ENCODE peak calls at places on chromosomes 1 and 21, in nine cellular contexts. Z, Q, F, H, B, A, P, U and O are unnamed samples.
A peak's percentile ranks its signal among the peaks of the same experiment; 100 is the strongest.

GRCh38 chr1:155966135-155966534 is 12.2 kb downstream of the ARHGEF2 start:
- DNase-seq in Z (no peak), Q (no peak), F (no peak), H (no peak), B (no peak), A (no peak), P (no peak), U (no peak), O (no peak)

GRCh38 chr1:31764307-31765040 is at the start of gene ADGRB2:
- DNase-seq in Z (no peak), Q (peak; percentile 45), F (no peak), H (no peak), B (no peak), A (no peak), P (no peak), U (no peak), O (no peak)

GRCh38 chr1:117928881-117929339 is 511 bp downstream of the GDAP2 start:
- DNase-seq in Z (peak; percentile 72), Q (peak; percentile 46), F (peak; percentile 66), H (peak; percentile 48), B (peak; percentile 35), A (peak; percentile 12), P (peak; percentile 71), U (peak; percentile 65), O (peak; percentile 60)

GRCh38 chr1:173669491-173669941 is at the start of gene ANKRD45:
- DNase-seq in Z (peak; percentile 51), Q (peak; percentile 54), F (peak; percentile 40), H (peak; percentile 22), B (peak; percentile 20), A (no peak), P (no peak), U (no peak), O (peak; percentile 54)

GRCh38 chr1:149936076-149936991 is at the start of gene MTMR11:
- DNase-seq in Z (peak; percentile 50), Q (no peak), F (peak; percentile 51), H (no peak), B (no peak), A (no peak), P (peak; percentile 75), U (peak; percentile 69), O (peak; percentile 52)

GRCh38 chr1:195053478-195053877 is 1554.8 kb downstream of the KCNT2 start:
- DNase-seq in Z (peak; percentile 1), Q (no peak), F (no peak), H (no peak), B (no peak), A (no peak), P (no peak), U (no peak), O (peak; percentile 10)

GRCh38 chr21:43703068-43703880 is 15.7 kb upstream of the PDXK start:
- DNase-seq in Z (peak; percentile 88), Q (peak; percentile 33), F (peak; percentile 72), H (peak; percentile 71), B (peak; percentile 56), A (peak; percentile 61), P (peak; percentile 83), U (no peak), O (peak; percentile 61)

GRCh38 chr1:56811331-56811730 is 7.9 kb downstream of the FYB2 start:
- DNase-seq in Z (no peak), Q (no peak), F (no peak), H (no peak), B (no peak), A (no peak), P (no peak), U (no peak), O (no peak)

GRCh38 chr1:111504097-111504496 is 664 bp upstream of the ADORA3 start:
- DNase-seq in Z (no peak), Q (no peak), F (no peak), H (no peak), B (no peak), A (no peak), P (no peak), U (no peak), O (no peak)

GRCh38 chr1:111506561-111506960 is 3.1 kb upstream of the ADORA3 start:
- DNase-seq in Z (no peak), Q (no peak), F (no peak), H (no peak), B (no peak), A (no peak), P (no peak), U (no peak), O (no peak)

GRCh38 chr1:111505641-111506119 is 2.2 kb upstream of the ADORA3 start:
- DNase-seq in Z (no peak), Q (no peak), F (no peak), H (no peak), B (no peak), A (no peak), P (peak; percentile 80), U (no peak), O (no peak)

GRCh38 chr1:111510003-111510380 is 6.6 kb upstream of the ADORA3 start:
- DNase-seq in Z (no peak), Q (no peak), F (no peak), H (peak; percentile 72), B (no peak), A (no peak), P (no peak), U (no peak), O (no peak)

GRCh38 chr1:111507411-111508201 is 4.2 kb upstream of the ADORA3 start:
- DNase-seq in Z (peak; percentile 64), Q (peak; percentile 75), F (peak; percentile 53), H (peak; percentile 82), B (peak; percentile 26), A (no peak), P (peak; percentile 93), U (peak; percentile 55), O (peak; percentile 32)
- TF ChIP-seq CTCF in Z (peak; percentile 39), Q (no peak), F (no peak), H (no peak), B (no peak), A (peak; percentile 30), P (no peak), U (no peak), O (peak; percentile 7)

GRCh38 chr1:206005761-206006160 is 2.6 kb upstream of the RAB7B start:
- DNase-seq in Z (no peak), Q (no peak), F (no peak), H (no peak), B (no peak), A (no peak), P (no peak), U (no peak), O (no peak)

GRCh38 chr1:206004269-206004800 is 1.1 kb upstream of the RAB7B start:
- DNase-seq in Z (no peak), Q (no peak), F (peak; percentile 14), H (no peak), B (no peak), A (no peak), P (no peak), U (no peak), O (no peak)

GRCh38 chr1:206004821-206005220 is 1.6 kb upstream of the RAB7B start:
- DNase-seq in Z (no peak), Q (no peak), F (peak; percentile 96), H (no peak), B (no peak), A (no peak), P (no peak), U (no peak), O (no peak)

GRCh38 chr1:206005234-206005633 is 2.0 kb upstream of the RAB7B start:
- DNase-seq in Z (no peak), Q (no peak), F (peak; percentile 30), H (no peak), B (no peak), A (no peak), P (no peak), U (no peak), O (no peak)

DNA sequence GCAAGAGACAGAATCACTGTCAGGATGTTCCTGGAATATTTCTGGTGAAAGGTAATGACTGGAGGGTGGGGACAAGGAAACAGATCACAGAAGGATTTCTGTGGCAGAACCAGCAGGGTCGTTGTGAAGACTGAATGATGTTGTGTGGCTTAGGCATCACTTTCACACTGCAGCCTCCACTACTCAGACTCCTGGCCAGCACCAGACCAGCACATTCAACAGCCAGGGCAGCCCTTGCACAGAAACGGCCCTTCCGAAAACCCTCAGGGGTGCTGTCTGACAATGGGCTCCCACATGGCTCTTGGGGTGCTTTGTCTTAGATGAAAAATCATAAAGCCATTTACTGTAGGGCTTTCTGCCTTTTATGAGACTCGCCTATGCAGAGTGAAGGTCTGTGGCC is 3.8 kb upstream of the RAB7B start:
- DNase-seq in Z (no peak), Q (no peak), F (no peak), H (no peak), B (no peak), A (no peak), P (no peak), U (no peak), O (no peak)
- TF ChIP-seq CTCF in Z (no peak), Q (no peak), F (no peak), H (no peak), B (no peak), A (no peak), P (no peak), U (no peak), O (no peak)

GRCh38 chr21:33852495-33852894 is 63.1 kb downstream of the ATP5PO start:
- DNase-seq in Z (no peak), Q (no peak), F (no peak), H (no peak), B (no peak), A (no peak), P (no peak), U (no peak), O (no peak)

GRCh38 chr21:33854604-33855003 is 61.0 kb downstream of the ATP5PO start:
- DNase-seq in Z (peak; percentile 32), Q (no peak), F (peak; percentile 61), H (no peak), B (no peak), A (no peak), P (no peak), U (peak; percentile 84), O (no peak)

GRCh38 chr21:33857846-33858671 is 57.5 kb downstream of the ATP5PO start:
- DNase-seq in Z (no peak), Q (no peak), F (no peak), H (no peak), B (no peak), A (no peak), P (no peak), U (no peak), O (no peak)

GRCh38 chr21:33856893-33857527 is 58.6 kb downstream of the ATP5PO start:
- DNase-seq in Z (no peak), Q (no peak), F (no peak), H (no peak), B (no peak), A (no peak), P (no peak), U (no peak), O (no peak)

DNA sequence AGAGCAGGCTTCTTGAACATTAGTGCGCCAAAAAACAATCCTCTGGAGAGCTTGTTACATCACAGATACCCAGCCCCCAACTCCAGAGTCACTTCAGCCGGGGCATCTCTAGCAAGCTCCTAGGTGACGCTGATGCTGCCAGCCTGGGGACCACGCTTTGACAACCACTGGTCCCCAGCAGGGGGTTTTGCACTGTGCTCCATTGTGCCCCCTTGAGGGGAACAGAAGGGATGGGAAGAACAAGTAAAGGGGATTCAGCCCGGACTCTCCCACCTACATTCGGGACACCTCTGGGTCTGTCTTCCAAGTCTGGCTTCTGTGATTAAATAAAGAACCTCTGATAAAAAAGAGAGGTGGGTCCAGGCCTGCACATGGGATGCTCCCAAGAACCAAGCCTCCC is 60.4 kb downstream of the ATP5PO start:
- DNase-seq in Z (no peak), Q (no peak), F (no peak), H (no peak), B (no peak), A (no peak), P (no peak), U (no peak), O (no peak)
- TF ChIP-seq CTCF in Z (peak; percentile 31), Q (peak; percentile 22), F (no peak), H (no peak), B (peak; percentile 26), A (no peak), P (no peak), U (no peak), O (no peak)

GRCh38 chr1:49298304-49298703 is 521.6 kb upstream of the BEND5 start:
- DNase-seq in Z (peak; percentile 36), Q (no peak), F (no peak), H (no peak), B (no peak), A (no peak), P (no peak), U (peak; percentile 84), O (no peak)
- TF ChIP-seq CTCF in Z (no peak), Q (no peak), F (no peak), H (no peak), B (no peak), A (no peak), P (no peak), U (no peak), O (no peak)